ENCODE peak calls at places on chromosomes 6 and 20, in nine cellular contexts. E is psoas muscle, H is kidney epithelial cell, C is AG10803, T is cardiac muscle cell, Y is cardiac fibroblast, N is fibroblast of villous mesenchyme, L is fibroblast of lung, P is breast epithelium. V is an unnamed sample.

GRCh38 chr6:85364354-85364753 is 85.5 kb upstream of the NT5E start:
- DNase-seq in E (no peak), H (peak; percentile 5), C (peak; percentile 29), T (no peak), Y (peak; percentile 83), N (no peak), L (peak; percentile 76), P (no peak), V (peak; percentile 5)

GRCh38 chr20:50348118-50348517 is 157.5 kb downstream of the CEBPB start:
- DNase-seq in E (peak; percentile 36), H (no peak), C (no peak), T (no peak), Y (no peak), N (no peak), L (peak; percentile 15), P (no peak), V (no peak)

GRCh38 chr6:48757661-48758060 is 646.7 kb upstream of the PTCHD4 start:
- DNase-seq in E (no peak), H (no peak), C (no peak), T (no peak), Y (peak; percentile 34), N (no peak), L (peak; percentile 59), P (no peak), V (no peak)

GRCh38 chr6:4608361-4609115 is 167.7 kb upstream of the CDYL start:
- DNase-seq in E (peak; percentile 60), H (no peak), C (no peak), T (no peak), Y (no peak), N (no peak), L (peak; percentile 43), P (no peak), V (no peak)

GRCh38 chr6:111674413-111674812 is 68.7 kb upstream of the TRAF3IP2 start:
- DNase-seq in E (no peak), H (no peak), C (no peak), T (no peak), Y (no peak), N (no peak), L (no peak), P (no peak), V (no peak)

GRCh38 chr6:2110504-2110903 is 134.9 kb downstream of the GMDS start:
- DNase-seq in E (no peak), H (no peak), C (no peak), T (no peak), Y (peak; percentile 58), N (peak; percentile 13), L (peak; percentile 2), P (no peak), V (no peak)

GRCh38 chr6:15444881-15445280 is 199.0 kb downstream of the JARID2 start:
- DNase-seq in E (no peak), H (no peak), C (no peak), T (no peak), Y (no peak), N (no peak), L (no peak), P (no peak), V (no peak)

GRCh38 chr6:105005446-105005845 is 48.5 kb downstream of the LIN28B start:
- DNase-seq in E (no peak), H (no peak), C (no peak), T (no peak), Y (no peak), N (no peak), L (no peak), P (no peak), V (no peak)

GRCh38 chr6:166563200-166563599 is 23.3 kb downstream of the RAMACL start:
- DNase-seq in E (no peak), H (no peak), C (no peak), T (no peak), Y (no peak), N (no peak), L (no peak), P (no peak), V (no peak)

GRCh38 chr6:137102851-137103492 is 58.2 kb upstream of the IL20RA start:
- DNase-seq in E (no peak), H (no peak), C (no peak), T (no peak), Y (no peak), N (no peak), L (no peak), P (no peak), V (no peak)

GRCh38 chr20:44643596-44644383 is 7.7 kb downstream of the ADA start:
- DNase-seq in E (peak; percentile 76), H (peak; percentile 49), C (peak; percentile 79), T (peak; percentile 41), Y (peak; percentile 95), N (peak; percentile 92), L (peak; percentile 82), P (no peak), V (peak; percentile 10)

GRCh38 chr6:37324131-37325033 is 29.4 kb upstream of the RNF8 start:
- DNase-seq in E (no peak), H (no peak), C (peak; percentile 53), T (no peak), Y (peak; percentile 70), N (no peak), L (peak; percentile 50), P (no peak), V (no peak)

GRCh38 chr6:111482236-111482958 is 621 bp downstream of the REV3L start:
- DNase-seq in E (peak; percentile 68), H (no peak), C (peak; percentile 59), T (peak; percentile 69), Y (no peak), N (peak; percentile 39), L (peak; percentile 52), P (peak; percentile 48), V (no peak)

GRCh38 chr6:137224890-137225198 is 5.7 kb upstream of the IFNGR1 start:
- DNase-seq in E (no peak), H (no peak), C (no peak), T (no peak), Y (no peak), N (no peak), L (no peak), P (no peak), V (no peak)

GRCh38 chr6:12291083-12291784 is 1.1 kb downstream of the EDN1 start:
- DNase-seq in E (no peak), H (no peak), C (no peak), T (no peak), Y (no peak), N (no peak), L (no peak), P (no peak), V (no peak)

GRCh38 chr6:12289655-12290489 is at the start of gene EDN1:
- DNase-seq in E (peak; percentile 69), H (no peak), C (peak; percentile 78), T (peak; percentile 86), Y (peak; percentile 90), N (peak; percentile 79), L (peak; percentile 88), P (peak; percentile 80), V (no peak)

GRCh38 chr6:12290490-12290820 is 294 bp downstream of the EDN1 start:
- DNase-seq in E (no peak), H (no peak), C (no peak), T (no peak), Y (no peak), N (no peak), L (no peak), P (no peak), V (no peak)

GRCh38 chr6:12293234-12293930 is 3.2 kb downstream of the EDN1 start:
- DNase-seq in E (no peak), H (no peak), C (peak; percentile 40), T (no peak), Y (no peak), N (no peak), L (no peak), P (no peak), V (no peak)

DNA sequence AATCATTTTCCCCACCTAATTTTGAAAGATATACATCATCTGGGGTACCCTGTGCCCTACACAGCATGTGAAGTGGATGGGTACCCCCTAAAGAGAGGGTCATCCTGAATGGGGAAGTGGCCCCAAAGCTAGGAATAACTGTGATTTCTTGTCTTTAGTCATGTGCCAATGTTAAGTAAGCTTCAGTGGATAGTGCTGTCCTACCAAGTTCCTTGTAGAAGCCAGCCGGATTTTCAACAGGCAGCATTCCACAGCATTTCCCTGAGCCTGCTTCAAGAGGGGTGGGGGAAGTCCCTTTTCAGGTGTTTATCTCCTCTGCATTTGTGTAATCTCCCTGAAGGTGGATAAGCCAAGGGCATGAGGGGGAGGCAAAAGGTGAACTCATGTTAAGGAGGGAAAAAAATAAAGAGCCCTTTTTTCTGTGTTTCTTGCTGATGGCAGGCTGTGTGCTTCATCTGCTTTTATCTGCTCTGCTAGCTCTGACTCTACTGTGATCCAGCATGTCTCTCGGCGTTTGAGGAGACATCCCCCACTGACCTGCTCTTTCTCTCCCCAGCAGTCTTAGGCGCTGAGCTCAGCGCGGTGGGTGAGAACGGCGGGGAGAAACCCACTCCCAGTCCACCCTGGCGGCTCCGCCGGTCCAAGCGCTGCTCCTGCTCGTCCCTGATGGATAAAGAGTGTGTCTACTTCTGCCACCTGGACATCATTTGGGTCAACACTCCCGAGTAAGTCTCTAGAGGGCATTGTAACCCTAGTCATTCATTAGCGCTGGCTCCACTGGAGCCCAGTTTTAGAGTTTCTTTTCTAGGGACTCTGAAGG is 1.8 kb downstream of the EDN1 start:
- DNase-seq in E (no peak), H (no peak), C (peak; percentile 53), T (no peak), Y (peak; percentile 62), N (peak; percentile 27), L (peak; percentile 49), P (no peak), V (no peak)
- H3K4me3 ChIP-seq in E (peak overlapping the region; percentile 62), H (peak overlapping the region; percentile 62), C (peak overlapping the region; percentile 74), T (no peak overlapping the region), Y (peak overlapping the region; percentile 64), N (no peak overlapping the region), L (peak overlapping the region; percentile 29), P (peak overlapping the region; percentile 44), V (peak overlapping the region; percentile 43)

GRCh38 chr6:30744054-30744805 is at the start of gene IER3:
- DNase-seq in E (peak; percentile 82), H (no peak), C (peak; percentile 90), T (peak; percentile 81), Y (peak; percentile 98), N (peak; percentile 95), L (peak; percentile 94), P (peak; percentile 92), V (peak; percentile 69)
- TF ChIP-seq CTCF in E (peak; percentile 62), H (peak; percentile 64), C (peak; percentile 64), T (peak; percentile 65), Y (peak; percentile 38), N (peak; percentile 65), L (peak; percentile 65), P (peak; percentile 42), V (peak; percentile 68)

GRCh38 chr20:62501801-62502495 is 26.2 kb upstream of the GATA5 start:
- DNase-seq in E (no peak), H (peak; percentile 98), C (peak; percentile 3), T (no peak), Y (peak; percentile 90), N (peak; percentile 7), L (peak; percentile 56), P (no peak), V (peak; percentile 7)
- H3K4me3 ChIP-seq in E (no peak overlapping the region), H (no peak overlapping the region), C (no peak overlapping the region), T (no peak overlapping the region), Y (no peak overlapping the region), N (no peak overlapping the region), L (no peak overlapping the region), P (no peak overlapping the region), V (no peak overlapping the region)

DNA sequence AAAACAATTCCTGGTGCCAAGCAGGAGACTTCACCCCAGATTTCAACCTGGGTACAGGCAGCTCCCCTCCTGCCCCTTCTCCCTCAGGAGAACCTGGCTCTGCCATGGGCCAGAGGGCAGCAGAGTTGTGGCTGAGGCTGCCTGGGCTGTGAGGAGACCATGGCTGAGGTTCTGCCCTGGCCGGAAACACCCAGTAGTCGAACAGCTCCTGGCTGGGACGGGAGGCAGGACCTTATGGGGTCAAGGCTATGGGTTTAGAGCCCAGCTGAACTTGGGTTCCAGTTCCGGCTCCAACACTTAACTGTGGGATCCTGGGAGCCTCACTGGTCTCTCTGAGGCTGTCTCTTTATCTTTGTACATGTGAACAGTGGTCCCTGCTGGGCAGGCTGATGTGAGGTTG is 8.5 kb downstream of the C6orf132 start:
- DNase-seq in E (no peak), H (no peak), C (no peak), T (no peak), Y (no peak), N (no peak), L (no peak), P (no peak), V (no peak)
- TF ChIP-seq CTCF in E (no peak), H (no peak), C (no peak), T (no peak), Y (no peak), N (no peak), L (no peak), P (no peak), V (no peak)